ENCODE peak calls at places on chromosomes 12 and 14, in eight cellular contexts. G, Q, O, B, W, E, I and F are unnamed samples.
A peak's percentile ranks its signal among the peaks of the same experiment; 100 is the strongest.

GRCh38 chr12:25698782-25699181 is 145.7 kb upstream of the LMNTD1 start:
- DNase-seq in O (no peak), W (peak; percentile 36), Q (no peak), G (no peak), I (no peak), E (peak; percentile 48), B (no peak), F (no peak)

GRCh38 chr14:95863295-95863694 is 13.3 kb upstream of the TUNAR start:
- DNase-seq in I (no peak), G (no peak), Q (no peak), B (no peak), E (no peak), W (no peak), O (no peak), F (no peak)

GRCh38 chr12:53222170-53223005 is 9.6 kb downstream of the RARG start:
- DNase-seq in W (no peak), Q (no peak), B (no peak), E (no peak), I (no peak), O (no peak), G (no peak), F (no peak)

GRCh38 chr12:131920157-131920508 is 8.9 kb upstream of the PUS1 start:
- DNase-seq in Q (no peak), B (no peak), I (no peak), G (no peak), W (no peak), O (no peak), E (no peak), F (no peak)

GRCh38 chr12:88153959-88154358 is 11.9 kb downstream of the TMTC3 start:
- DNase-seq in Q (no peak), O (no peak), W (peak; percentile 45), G (peak; percentile 65), B (no peak), E (peak; percentile 73), I (no peak), F (no peak)

GRCh38 chr14:28141662-28142061 is 624.9 kb upstream of the FOXG1 start:
- DNase-seq in B (no peak), W (no peak), E (no peak), G (no peak), O (no peak), Q (no peak), I (no peak), F (no peak)

GRCh38 chr12:29309320-29309902 is 71.6 kb downstream of the ERGIC2 start:
- DNase-seq in E (peak; percentile 55), O (no peak), I (no peak), Q (no peak), G (peak; percentile 73), B (no peak), W (peak; percentile 28), F (no peak)

GRCh38 chr14:104216457-104216856 is 78.1 kb downstream of the KIF26A start:
- DNase-seq in E (no peak), O (peak; percentile 62), I (no peak), Q (no peak), W (no peak), B (no peak), G (no peak), F (no peak)

GRCh38 chr12:27907766-27908165 is 64.8 kb downstream of the PTHLH start:
- DNase-seq in O (no peak), W (peak; percentile 35), B (no peak), I (no peak), G (peak; percentile 88), Q (no peak), E (no peak), F (no peak)

GRCh38 chr14:80784824-80785223 is 156.7 kb downstream of the CEP128 start:
- DNase-seq in E (peak; percentile 51), G (no peak), B (no peak), I (no peak), Q (no peak), O (no peak), W (no peak), F (no peak)
- TF ChIP-seq CTCF in E (peak; percentile 10), G (no peak), B (no peak), I (no peak), Q (no peak), O (no peak), W (peak; percentile 30), F (no peak)

GRCh38 chr14:91834571-91834970 is 32.8 kb downstream of the TC2N start:
- DNase-seq in W (no peak), Q (no peak), E (no peak), O (no peak), B (no peak), I (no peak), G (no peak), F (no peak)

GRCh38 chr14:91827746-91828145 is 39.6 kb downstream of the TC2N start:
- DNase-seq in I (no peak), B (no peak), G (no peak), Q (no peak), E (no peak), W (no peak), O (no peak), F (no peak)

GRCh38 chr14:91830777-91831176 is 36.6 kb downstream of the TC2N start:
- DNase-seq in W (no peak), O (no peak), B (peak; percentile 63), E (no peak), I (no peak), Q (peak; percentile 56), G (peak; percentile 59), F (no peak)

GRCh38 chr14:91829511-91829910 is 37.8 kb downstream of the TC2N start:
- DNase-seq in B (no peak), Q (no peak), I (no peak), E (no peak), O (no peak), G (peak; percentile 66), W (no peak), F (no peak)

DNA sequence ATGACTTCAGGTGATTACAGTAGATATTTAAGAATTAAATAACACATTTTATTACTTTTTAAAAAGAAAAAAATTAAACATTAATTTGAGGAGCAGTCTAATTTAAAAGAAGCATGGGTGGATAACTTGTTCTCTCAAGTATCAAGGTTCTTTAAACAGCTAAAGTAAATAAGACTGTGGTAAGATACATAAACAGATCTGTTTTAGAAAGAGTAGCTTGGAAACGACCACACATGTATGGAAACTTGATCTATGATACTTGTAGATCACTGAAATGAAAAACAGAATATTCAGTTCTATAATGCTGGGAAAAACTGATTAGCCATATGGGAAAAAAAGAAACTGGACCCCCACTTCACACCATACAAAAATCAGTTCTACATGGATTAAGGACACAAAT is 36.0 kb downstream of the TC2N start:
- DNase-seq in Q (no peak), W (no peak), E (no peak), O (no peak), B (no peak), I (no peak), G (no peak), F (no peak)
- H3K27ac ChIP-seq in Q (no peak overlapping the region), W (no peak overlapping the region), E (no peak overlapping the region), O (peak overlapping the region; percentile 60), B (peak overlapping the region; percentile 43), I (no peak overlapping the region), G (peak overlapping the region; percentile 59), F (no peak overlapping the region)

GRCh38 chr14:68975667-68976066 is 3.4 kb downstream of the ACTN1 start:
- DNase-seq in E (peak; percentile 87), Q (no peak), I (no peak), O (no peak), G (no peak), W (peak; percentile 94), B (no peak), F (no peak)
- H3K4me1 ChIP-seq in E (peaks cover 11% of the 10 kb centered on the region), Q (peaks cover 17% of the 10 kb centered on the region), I (peaks cover 74% of the 10 kb centered on the region), O (peaks cover 15% of the 10 kb centered on the region), G (peaks cover 40% of the 10 kb centered on the region), W (peaks cover 45% of the 10 kb centered on the region), B (peaks cover 36% of the 10 kb centered on the region), F (peaks cover 40% of the 10 kb centered on the region)

GRCh38 chr12:64456119-64456518 is 4.2 kb downstream of the TBK1 start:
- DNase-seq in E (no peak), Q (no peak), O (no peak), W (no peak), I (no peak), B (no peak), G (no peak), F (no peak)

GRCh38 chr12:64452559-64453329 is 824 bp downstream of the TBK1 start:
- DNase-seq in W (peak; percentile 88), I (no peak), Q (no peak), B (peak; percentile 9), G (peak; percentile 93), E (peak; percentile 83), O (no peak), F (peak; percentile 57)

GRCh38 chr12:64450711-64451486 is 1.0 kb upstream of the TBK1 start:
- DNase-seq in Q (no peak), I (no peak), B (no peak), W (peak; percentile 21), O (no peak), E (peak; percentile 21), G (peak; percentile 25), F (no peak)

GRCh38 chr12:64450057-64450640 is 1.8 kb upstream of the TBK1 start:
- DNase-seq in W (no peak), O (no peak), B (no peak), E (no peak), Q (no peak), G (no peak), I (no peak), F (no peak)

GRCh38 chr12:64451687-64452558 is at the start of gene TBK1:
- DNase-seq in Q (peak; percentile 95), B (peak; percentile 91), G (peak; percentile 90), I (peak; percentile 89), O (peak; percentile 99), E (peak; percentile 90), W (peak; percentile 81), F (peak; percentile 94)
- TF ChIP-seq CTCF in Q (no peak), B (no peak), G (no peak), I (peak; percentile 19), O (peak; percentile 7), E (no peak), W (no peak), F (peak; percentile 32)

DNA sequence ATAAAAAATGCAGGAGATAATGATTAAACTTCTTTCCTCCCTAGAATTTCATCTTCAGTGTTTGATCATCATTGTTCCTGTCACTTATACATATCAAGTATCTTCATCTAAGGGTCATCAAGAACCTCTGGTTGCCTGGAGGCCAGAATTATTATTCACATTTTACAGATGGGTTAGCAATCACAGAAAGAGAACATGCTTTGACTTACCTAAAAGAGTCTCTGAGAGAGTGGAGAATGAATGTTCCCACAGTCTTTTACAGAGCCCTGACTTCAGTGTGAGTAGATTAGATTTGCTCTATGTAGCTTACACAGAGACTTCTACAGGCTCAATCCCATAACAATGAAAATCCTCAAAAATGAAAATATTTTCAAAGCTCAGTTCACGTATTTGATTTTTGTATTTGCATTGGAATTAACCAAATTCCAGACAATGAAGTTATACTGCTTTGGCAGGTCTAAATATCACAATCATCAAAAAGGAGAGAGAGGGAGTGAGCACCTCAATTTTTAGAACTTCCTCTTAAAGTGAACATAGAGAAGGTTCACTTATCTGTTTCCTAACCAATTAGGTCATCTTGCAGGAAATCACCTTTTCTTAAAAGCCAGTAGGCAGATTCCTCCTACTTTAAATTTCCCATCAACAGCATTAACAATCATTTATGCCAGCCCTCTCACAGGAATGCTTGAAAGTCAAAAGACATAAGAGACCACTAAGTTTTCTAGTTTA is 388.9 kb downstream of the ZFP36L1 start:
- DNase-seq in Q (no peak), E (no peak), O (no peak), G (no peak), I (no peak), W (no peak), B (no peak), F (no peak)
- H3K27ac ChIP-seq in Q (no peak overlapping the region), E (peak overlapping the region; percentile 77), O (peak overlapping the region; percentile 16), G (no peak overlapping the region), I (peak overlapping the region; percentile 17), W (no peak overlapping the region), B (peak overlapping the region; percentile 8), F (peak overlapping the region; percentile 36)